ENCODE peak calls at places on chromosomes 11 and 22, in ten cellular contexts. One of them, this sample, is unnamed.

GRCh38 chr22:25884121-25884520 is 142.1 kb downstream of the MYO18B start:
- DNase-seq in CD8-positive, alpha-beta memory T cell: no peak
- DNase-seq in IMR-90: no peak
- DNase-seq in colonic mucosa: no peak
- DNase-seq in aorta: no peak
- DNase-seq in esophagus squamous epithelium: no peak
- DNase-seq in MM.1S: no peak
- DNase-seq in fibroblast of lung: no peak
- DNase-seq in kidney: no peak
- DNase-seq in cardiac muscle cell: no peak
- DNase-seq in this sample: no peak

GRCh38 chr11:10858505-10859360 is 880 bp upstream of the ZBED5 start:
- DNase-seq in CD8-positive, alpha-beta memory T cell: peak; percentile 62
- DNase-seq in IMR-90: peak; percentile 19
- DNase-seq in colonic mucosa: peak; percentile 71
- DNase-seq in aorta: peak; percentile 91
- DNase-seq in esophagus squamous epithelium: no peak
- DNase-seq in MM.1S: peak; percentile 67
- DNase-seq in fibroblast of lung: peak; percentile 48
- DNase-seq in kidney: peak; percentile 88
- DNase-seq in cardiac muscle cell: peak; percentile 81
- DNase-seq in this sample: peak; percentile 78

GRCh38 chr11:108886608-108887007 is 221.7 kb downstream of the DDX10 start:
- DNase-seq in CD8-positive, alpha-beta memory T cell: no peak
- DNase-seq in IMR-90: peak; percentile 45
- DNase-seq in colonic mucosa: no peak
- DNase-seq in aorta: no peak
- DNase-seq in esophagus squamous epithelium: no peak
- DNase-seq in MM.1S: no peak
- DNase-seq in fibroblast of lung: no peak
- DNase-seq in kidney: no peak
- DNase-seq in cardiac muscle cell: no peak
- DNase-seq in this sample: no peak

GRCh38 chr11:121326230-121326629 is 33.7 kb downstream of the SC5D start:
- DNase-seq in CD8-positive, alpha-beta memory T cell: no peak
- DNase-seq in IMR-90: no peak
- DNase-seq in colonic mucosa: no peak
- DNase-seq in aorta: no peak
- DNase-seq in esophagus squamous epithelium: no peak
- DNase-seq in MM.1S: no peak
- DNase-seq in fibroblast of lung: no peak
- DNase-seq in kidney: no peak
- DNase-seq in cardiac muscle cell: no peak
- DNase-seq in this sample: no peak

GRCh38 chr11:74466916-74467885 is at the start of gene KCNE3:
- DNase-seq in CD8-positive, alpha-beta memory T cell: no peak
- DNase-seq in IMR-90: no peak
- DNase-seq in colonic mucosa: peak; percentile 77
- DNase-seq in aorta: peak; percentile 82
- DNase-seq in esophagus squamous epithelium: no peak
- DNase-seq in MM.1S: no peak
- DNase-seq in fibroblast of lung: peak; percentile 25
- DNase-seq in kidney: peak; percentile 86
- DNase-seq in cardiac muscle cell: no peak
- DNase-seq in this sample: no peak

GRCh38 chr11:63765688-63766241 is 2.8 kb downstream of the ZFTA start:
- DNase-seq in CD8-positive, alpha-beta memory T cell: no peak
- DNase-seq in IMR-90: no peak
- DNase-seq in colonic mucosa: peak; percentile 36
- DNase-seq in aorta: peak; percentile 76
- DNase-seq in esophagus squamous epithelium: no peak
- DNase-seq in MM.1S: no peak
- DNase-seq in fibroblast of lung: no peak
- DNase-seq in kidney: peak; percentile 72
- DNase-seq in cardiac muscle cell: no peak
- DNase-seq in this sample: no peak

GRCh38 chr22:39634530-39635399 is 64.2 kb downstream of the CACNA1I start:
- DNase-seq in CD8-positive, alpha-beta memory T cell: no peak
- DNase-seq in IMR-90: peak; percentile 92
- DNase-seq in colonic mucosa: peak; percentile 63
- DNase-seq in aorta: no peak
- DNase-seq in esophagus squamous epithelium: no peak
- DNase-seq in MM.1S: no peak
- DNase-seq in fibroblast of lung: peak; percentile 72
- DNase-seq in kidney: no peak
- DNase-seq in cardiac muscle cell: no peak
- DNase-seq in this sample: peak; percentile 48

GRCh38 chr11:76663912-76664440 is 6.6 kb downstream of the LRRC32 start:
- DNase-seq in CD8-positive, alpha-beta memory T cell: no peak
- DNase-seq in IMR-90: no peak
- DNase-seq in colonic mucosa: no peak
- DNase-seq in aorta: peak; percentile 57
- DNase-seq in esophagus squamous epithelium: no peak
- DNase-seq in MM.1S: no peak
- DNase-seq in fibroblast of lung: no peak
- DNase-seq in kidney: peak; percentile 49
- DNase-seq in cardiac muscle cell: no peak
- DNase-seq in this sample: no peak

GRCh38 chr22:24429411-24430365 is 2.3 kb downstream of the ADORA2A start:
- DNase-seq in CD8-positive, alpha-beta memory T cell: peak; percentile 68
- DNase-seq in IMR-90: peak; percentile 22
- DNase-seq in colonic mucosa: no peak
- DNase-seq in aorta: peak; percentile 85
- DNase-seq in esophagus squamous epithelium: no peak
- DNase-seq in MM.1S: peak; percentile 84
- DNase-seq in fibroblast of lung: no peak
- DNase-seq in kidney: peak; percentile 78
- DNase-seq in cardiac muscle cell: no peak
- DNase-seq in this sample: no peak

GRCh38 chr22:33707581-33707980 is 212.7 kb downstream of the LARGE1 start:
- DNase-seq in CD8-positive, alpha-beta memory T cell: no peak
- DNase-seq in IMR-90: no peak
- DNase-seq in colonic mucosa: no peak
- DNase-seq in aorta: no peak
- DNase-seq in esophagus squamous epithelium: no peak
- DNase-seq in MM.1S: no peak
- DNase-seq in fibroblast of lung: no peak
- DNase-seq in kidney: no peak
- DNase-seq in cardiac muscle cell: no peak
- DNase-seq in this sample: no peak

GRCh38 chr22:33710326-33710725 is 209.9 kb downstream of the LARGE1 start:
- DNase-seq in CD8-positive, alpha-beta memory T cell: no peak
- DNase-seq in IMR-90: no peak
- DNase-seq in colonic mucosa: no peak
- DNase-seq in aorta: no peak
- DNase-seq in esophagus squamous epithelium: no peak
- DNase-seq in MM.1S: no peak
- DNase-seq in fibroblast of lung: no peak
- DNase-seq in kidney: no peak
- DNase-seq in cardiac muscle cell: no peak
- DNase-seq in this sample: peak; percentile 38

DNA sequence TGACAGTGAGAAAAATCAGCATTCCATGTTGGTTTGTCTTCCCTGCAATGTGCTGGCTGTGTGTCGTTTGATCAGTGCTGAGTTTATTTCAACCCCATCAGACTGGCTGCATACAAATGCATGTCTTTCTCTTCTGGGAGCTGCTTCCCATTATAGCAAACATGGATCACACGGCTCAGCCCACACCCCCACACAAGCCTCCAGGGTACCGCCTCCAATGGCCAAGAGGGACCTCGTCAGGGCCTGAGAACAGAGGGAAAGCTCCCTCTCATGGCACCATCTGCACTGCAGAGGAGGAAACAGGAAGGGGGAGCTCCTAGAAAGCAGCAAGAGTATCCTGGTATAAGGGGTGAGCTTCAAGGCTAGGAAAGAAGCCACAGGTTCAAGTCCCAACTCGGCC is 214.2 kb downstream of the LARGE1 start:
- DNase-seq in CD8-positive, alpha-beta memory T cell: no peak
- DNase-seq in IMR-90: no peak
- DNase-seq in colonic mucosa: no peak
- DNase-seq in aorta: no peak
- DNase-seq in esophagus squamous epithelium: no peak
- DNase-seq in MM.1S: no peak
- DNase-seq in fibroblast of lung: no peak
- DNase-seq in kidney: no peak
- DNase-seq in cardiac muscle cell: peak; percentile 10
- DNase-seq in this sample: no peak
- H3K4me1 ChIP-seq in CD8-positive, alpha-beta memory T cell: no peaks in the 10 kb centered on the region
- H3K4me1 ChIP-seq in IMR-90: peaks cover 2% of the 10 kb centered on the region
- H3K4me1 ChIP-seq in colonic mucosa: no peaks in the 10 kb centered on the region
- H3K4me1 ChIP-seq in aorta: no peaks in the 10 kb centered on the region
- H3K4me1 ChIP-seq in esophagus squamous epithelium: no peaks in the 10 kb centered on the region
- H3K4me1 ChIP-seq in MM.1S: no peaks in the 10 kb centered on the region
- H3K4me1 ChIP-seq in fibroblast of lung: no peaks in the 10 kb centered on the region
- H3K4me1 ChIP-seq in kidney: no peaks in the 10 kb centered on the region
- H3K4me1 ChIP-seq in cardiac muscle cell: no peaks in the 10 kb centered on the region
- H3K4me1 ChIP-seq in this sample: peaks cover 10% of the 10 kb centered on the region

GRCh38 chr11:43497144-43497543 is 138.4 kb downstream of the TTC17 start:
- DNase-seq in CD8-positive, alpha-beta memory T cell: no peak
- DNase-seq in IMR-90: no peak
- DNase-seq in colonic mucosa: no peak
- DNase-seq in aorta: no peak
- DNase-seq in esophagus squamous epithelium: no peak
- DNase-seq in MM.1S: no peak
- DNase-seq in fibroblast of lung: no peak
- DNase-seq in kidney: no peak
- DNase-seq in cardiac muscle cell: no peak
- DNase-seq in this sample: no peak

GRCh38 chr11:43489869-43490465 is 131.2 kb downstream of the TTC17 start:
- DNase-seq in CD8-positive, alpha-beta memory T cell: no peak
- DNase-seq in IMR-90: no peak
- DNase-seq in colonic mucosa: no peak
- DNase-seq in aorta: no peak
- DNase-seq in esophagus squamous epithelium: no peak
- DNase-seq in MM.1S: no peak
- DNase-seq in fibroblast of lung: no peak
- DNase-seq in kidney: no peak
- DNase-seq in cardiac muscle cell: no peak
- DNase-seq in this sample: no peak

GRCh38 chr11:43493431-43493830 is 134.7 kb downstream of the TTC17 start:
- DNase-seq in CD8-positive, alpha-beta memory T cell: no peak
- DNase-seq in IMR-90: no peak
- DNase-seq in colonic mucosa: no peak
- DNase-seq in aorta: no peak
- DNase-seq in esophagus squamous epithelium: no peak
- DNase-seq in MM.1S: no peak
- DNase-seq in fibroblast of lung: no peak
- DNase-seq in kidney: no peak
- DNase-seq in cardiac muscle cell: no peak
- DNase-seq in this sample: no peak

DNA sequence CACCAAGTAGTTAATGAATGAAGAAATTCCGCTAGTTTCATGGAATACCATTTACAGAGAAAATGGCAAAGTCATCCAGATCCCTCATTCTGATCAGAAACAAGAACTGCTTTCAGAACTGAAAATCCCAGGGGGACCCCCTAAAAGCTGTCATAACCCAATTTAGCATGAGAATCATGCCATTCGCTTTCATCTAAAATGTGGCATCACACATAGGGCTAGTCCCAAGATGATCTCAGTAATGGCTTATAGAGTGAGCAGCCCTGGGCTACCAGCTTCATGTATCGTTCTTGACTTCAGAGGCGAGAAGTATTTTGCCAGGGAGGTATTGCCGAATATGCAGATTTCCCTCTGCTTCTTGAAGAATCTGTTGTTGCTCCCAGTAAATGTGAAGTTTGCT is 134.0 kb downstream of the TTC17 start:
- DNase-seq in CD8-positive, alpha-beta memory T cell: no peak
- DNase-seq in IMR-90: no peak
- DNase-seq in colonic mucosa: no peak
- DNase-seq in aorta: no peak
- DNase-seq in esophagus squamous epithelium: no peak
- DNase-seq in MM.1S: no peak
- DNase-seq in fibroblast of lung: no peak
- DNase-seq in kidney: no peak
- DNase-seq in cardiac muscle cell: no peak
- DNase-seq in this sample: no peak
- H3K4me1 ChIP-seq in CD8-positive, alpha-beta memory T cell: no peaks in the 10 kb centered on the region
- H3K4me1 ChIP-seq in IMR-90: no peaks in the 10 kb centered on the region
- H3K4me1 ChIP-seq in colonic mucosa: no peaks in the 10 kb centered on the region
- H3K4me1 ChIP-seq in aorta: no peaks in the 10 kb centered on the region
- H3K4me1 ChIP-seq in esophagus squamous epithelium: no peaks in the 10 kb centered on the region
- H3K4me1 ChIP-seq in MM.1S: peaks cover 1% of the 10 kb centered on the region
- H3K4me1 ChIP-seq in fibroblast of lung: no peaks in the 10 kb centered on the region
- H3K4me1 ChIP-seq in kidney: no peaks in the 10 kb centered on the region
- H3K4me1 ChIP-seq in cardiac muscle cell: no peaks in the 10 kb centered on the region
- H3K4me1 ChIP-seq in this sample: no peaks in the 10 kb centered on the region

GRCh38 chr11:113458189-113458588 is 17.0 kb downstream of the DRD2 start:
- DNase-seq in CD8-positive, alpha-beta memory T cell: no peak
- DNase-seq in IMR-90: no peak
- DNase-seq in colonic mucosa: no peak
- DNase-seq in aorta: no peak
- DNase-seq in esophagus squamous epithelium: no peak
- DNase-seq in MM.1S: no peak
- DNase-seq in fibroblast of lung: no peak
- DNase-seq in kidney: no peak
- DNase-seq in cardiac muscle cell: no peak
- DNase-seq in this sample: no peak
- H3K4me1 ChIP-seq in CD8-positive, alpha-beta memory T cell: no peaks in the 10 kb centered on the region
- H3K4me1 ChIP-seq in IMR-90: no peaks in the 10 kb centered on the region
- H3K4me1 ChIP-seq in colonic mucosa: no peaks in the 10 kb centered on the region
- H3K4me1 ChIP-seq in aorta: no peaks in the 10 kb centered on the region
- H3K4me1 ChIP-seq in esophagus squamous epithelium: no peaks in the 10 kb centered on the region
- H3K4me1 ChIP-seq in MM.1S: no peaks in the 10 kb centered on the region
- H3K4me1 ChIP-seq in fibroblast of lung: no peaks in the 10 kb centered on the region
- H3K4me1 ChIP-seq in kidney: no peaks in the 10 kb centered on the region
- H3K4me1 ChIP-seq in cardiac muscle cell: no peaks in the 10 kb centered on the region
- H3K4me1 ChIP-seq in this sample: no peaks in the 10 kb centered on the region

GRCh38 chr11:78312712-78313111 is 104.9 kb downstream of the GAB2 start:
- DNase-seq in CD8-positive, alpha-beta memory T cell: no peak
- DNase-seq in IMR-90: no peak
- DNase-seq in colonic mucosa: no peak
- DNase-seq in aorta: no peak
- DNase-seq in esophagus squamous epithelium: no peak
- DNase-seq in MM.1S: no peak
- DNase-seq in fibroblast of lung: no peak
- DNase-seq in kidney: no peak
- DNase-seq in cardiac muscle cell: no peak
- DNase-seq in this sample: no peak

GRCh38 chr11:78313898-78314297 is 103.7 kb downstream of the GAB2 start:
- DNase-seq in CD8-positive, alpha-beta memory T cell: no peak
- DNase-seq in IMR-90: peak; percentile 12
- DNase-seq in colonic mucosa: peak; percentile 33
- DNase-seq in aorta: no peak
- DNase-seq in esophagus squamous epithelium: no peak
- DNase-seq in MM.1S: no peak
- DNase-seq in fibroblast of lung: no peak
- DNase-seq in kidney: no peak
- DNase-seq in cardiac muscle cell: no peak
- DNase-seq in this sample: no peak

GRCh38 chr11:78315724-78316123 is 101.9 kb downstream of the GAB2 start:
- DNase-seq in CD8-positive, alpha-beta memory T cell: no peak
- DNase-seq in IMR-90: no peak
- DNase-seq in colonic mucosa: no peak
- DNase-seq in aorta: no peak
- DNase-seq in esophagus squamous epithelium: no peak
- DNase-seq in MM.1S: no peak
- DNase-seq in fibroblast of lung: no peak
- DNase-seq in kidney: no peak
- DNase-seq in cardiac muscle cell: no peak
- DNase-seq in this sample: no peak

GRCh38 chr11:78313181-78313788 is 104.3 kb downstream of the GAB2 start:
- DNase-seq in CD8-positive, alpha-beta memory T cell: no peak
- DNase-seq in IMR-90: peak; percentile 79
- DNase-seq in colonic mucosa: peak; percentile 65
- DNase-seq in aorta: no peak
- DNase-seq in esophagus squamous epithelium: no peak
- DNase-seq in MM.1S: no peak
- DNase-seq in fibroblast of lung: peak; percentile 89
- DNase-seq in kidney: no peak
- DNase-seq in cardiac muscle cell: no peak
- DNase-seq in this sample: no peak

GRCh38 chr11:78314753-78315152 is 102.9 kb downstream of the GAB2 start:
- DNase-seq in CD8-positive, alpha-beta memory T cell: no peak
- DNase-seq in IMR-90: no peak
- DNase-seq in colonic mucosa: no peak
- DNase-seq in aorta: no peak
- DNase-seq in esophagus squamous epithelium: no peak
- DNase-seq in MM.1S: no peak
- DNase-seq in fibroblast of lung: no peak
- DNase-seq in kidney: no peak
- DNase-seq in cardiac muscle cell: peak; percentile 24
- DNase-seq in this sample: no peak
- H3K4me1 ChIP-seq in CD8-positive, alpha-beta memory T cell: no peaks in the 10 kb centered on the region
- H3K4me1 ChIP-seq in IMR-90: peaks cover 16% of the 10 kb centered on the region
- H3K4me1 ChIP-seq in colonic mucosa: peaks cover 3% of the 10 kb centered on the region
- H3K4me1 ChIP-seq in aorta: peaks cover 12% of the 10 kb centered on the region
- H3K4me1 ChIP-seq in esophagus squamous epithelium: peaks cover 40% of the 10 kb centered on the region
- H3K4me1 ChIP-seq in MM.1S: peaks cover 20% of the 10 kb centered on the region
- H3K4me1 ChIP-seq in fibroblast of lung: peaks cover 15% of the 10 kb centered on the region
- H3K4me1 ChIP-seq in kidney: peaks cover 15% of the 10 kb centered on the region
- H3K4me1 ChIP-seq in cardiac muscle cell: peaks cover 16% of the 10 kb centered on the region
- H3K4me1 ChIP-seq in this sample: peaks cover 3% of the 10 kb centered on the region